ENCODE peak calls at places on chromosomes 2 and 18, in ten cellular contexts. R, E, T, F, W, A, H, G, O and K are unnamed samples.

GRCh38 chr2:240955306-240956101 is 42.9 kb upstream of the SNED1 start:
- DNase-seq in F (peak; percentile 57), E (no peak), W (no peak), H (no peak), A (no peak), T (no peak), R (no peak), G (no peak), O (no peak), K (no peak)

GRCh38 chr2:58907644-58908043 is 666.5 kb upstream of the FANCL start:
- DNase-seq in R (no peak), H (no peak), T (no peak), W (no peak), G (no peak), E (no peak), O (no peak), A (no peak), F (no peak), K (no peak)

GRCh38 chr18:5197032-5197434 is at the start of gene AKAIN1:
- DNase-seq in E (no peak), A (peak; percentile 86), R (no peak), W (peak; percentile 1), O (no peak), T (peak; percentile 29), F (peak; percentile 87), H (no peak), G (no peak), K (peak; percentile 50)

GRCh38 chr2:439077-439476 is 151.2 kb upstream of the ALKAL2 start:
- DNase-seq in A (no peak), O (no peak), F (no peak), G (no peak), H (no peak), R (no peak), W (no peak), E (no peak), T (no peak), K (no peak)

GRCh38 chr2:70553584-70554337 is at the start of gene TGFA:
- DNase-seq in T (peak; percentile 88), W (peak; percentile 62), F (peak; percentile 90), R (peak; percentile 95), H (peak; percentile 63), A (peak; percentile 87), G (peak; percentile 89), O (peak; percentile 87), E (peak; percentile 96), K (peak; percentile 50)

GRCh38 chr2:235561450-235561849 is 67.6 kb downstream of the AGAP1 start:
- DNase-seq in G (no peak), A (no peak), H (no peak), O (no peak), E (peak; percentile 30), T (no peak), R (no peak), F (no peak), W (no peak), K (no peak)

GRCh38 chr2:67733517-67733916 is 329.3 kb downstream of the C1D start:
- DNase-seq in E (peak; percentile 58), A (peak; percentile 21), T (peak; percentile 67), F (peak; percentile 63), H (no peak), G (peak; percentile 16), R (peak; percentile 62), W (no peak), O (peak; percentile 19), K (no peak)

GRCh38 chr2:233553366-233553765 is 13.2 kb downstream of the USP40 start:
- DNase-seq in F (no peak), H (no peak), A (no peak), O (no peak), E (no peak), R (no peak), G (no peak), T (no peak), W (no peak), K (no peak)

GRCh38 chr2:135703300-135703699 is 38.4 kb upstream of the UBXN4 start:
- DNase-seq in H (no peak), O (no peak), T (no peak), G (no peak), E (no peak), A (no peak), W (no peak), F (no peak), R (no peak), K (no peak)

GRCh38 chr2:84946204-84947009 is 24.6 kb upstream of the KCMF1 start:
- DNase-seq in H (peak; percentile 32), E (peak; percentile 87), T (no peak), A (peak; percentile 81), G (peak; percentile 79), F (no peak), O (peak; percentile 100), W (peak; percentile 14), R (peak; percentile 98), K (no peak)

GRCh38 chr2:40218679-40219078 is 233.2 kb downstream of the SLC8A1 start:
- DNase-seq in G (peak; percentile 65), R (no peak), T (no peak), W (no peak), A (no peak), O (no peak), E (no peak), H (no peak), F (no peak), K (no peak)

GRCh38 chr2:127386246-127386645 is 1.5 kb downstream of the MAP3K2 start:
- DNase-seq in W (no peak), A (no peak), E (no peak), R (no peak), O (peak; percentile 30), F (no peak), H (no peak), G (no peak), T (no peak), K (no peak)

GRCh38 chr2:51710222-51710621 is 678.3 kb upstream of the NRXN1 start:
- DNase-seq in G (peak; percentile 2), E (peak; percentile 13), T (no peak), R (no peak), F (peak; percentile 23), H (no peak), O (no peak), W (no peak), A (no peak), K (no peak)

GRCh38 chr2:15935675-15936074 is 4.7 kb upstream of the MYCN start:
- DNase-seq in F (no peak), E (no peak), W (no peak), T (no peak), G (no peak), O (no peak), H (no peak), R (no peak), A (no peak), K (no peak)

GRCh38 chr2:128511731-128512663 is 193.3 kb upstream of the HS6ST1 start:
- DNase-seq in A (no peak), F (peak; percentile 19), O (no peak), W (no peak), T (no peak), G (no peak), E (no peak), H (no peak), R (no peak), K (no peak)

GRCh38 chr2:227871375-227871788 is at the start of gene DAW1:
- DNase-seq in G (no peak), E (peak; percentile 89), A (peak; percentile 92), T (peak; percentile 56), W (no peak), F (peak; percentile 86), O (no peak), H (peak; percentile 5), R (no peak), K (peak; percentile 30)

GRCh38 chr2:221552282-221552681 is 19.8 kb downstream of the EPHA4 start:
- DNase-seq in G (no peak), F (peak; percentile 47), H (no peak), O (no peak), E (no peak), T (no peak), A (no peak), W (no peak), R (no peak), K (no peak)

GRCh38 chr2:200156140-200156858 is 150.2 kb upstream of the SPATS2L start:
- DNase-seq in H (no peak), F (no peak), O (peak; percentile 95), A (peak; percentile 81), W (no peak), G (peak; percentile 87), T (no peak), E (peak; percentile 59), R (peak; percentile 63), K (peak; percentile 65)

GRCh38 chr2:121118951-121119350 is 166.1 kb downstream of the TFCP2L1 start:
- DNase-seq in T (no peak), R (no peak), G (no peak), A (no peak), E (no peak), F (no peak), O (no peak), W (no peak), H (no peak), K (no peak)

GRCh38 chr18:43396266-43396665 is 119.0 kb upstream of the SYT4 start:
- DNase-seq in H (no peak), E (no peak), O (peak; percentile 29), G (no peak), A (peak; percentile 4), T (no peak), F (no peak), R (peak; percentile 1), W (no peak), K (peak; percentile 4)

GRCh38 chr2:125227843-125228392 is 1202.8 kb downstream of the CNTNAP5 start:
- DNase-seq in G (no peak), A (no peak), W (no peak), H (no peak), E (no peak), R (no peak), O (peak; percentile 11), F (no peak), T (no peak), K (no peak)

GRCh38 chr2:1653956-1654695 is 90.2 kb downstream of the PXDN start:
- DNase-seq in F (no peak), H (no peak), G (no peak), R (peak; percentile 62), W (no peak), E (no peak), O (peak; percentile 34), A (peak; percentile 65), T (no peak), K (no peak)

GRCh38 chr18:11454021-11454420 is 155.4 kb upstream of the SLC35G4 start:
- DNase-seq in A (no peak), R (no peak), F (no peak), E (no peak), W (no peak), H (no peak), T (no peak), O (no peak), G (no peak), K (no peak)